ENCODE peak calls at places on chromosomes 7 and 10, in four cellular contexts. G is K562, C is HepG2, B is GM12878. V is an unnamed sample.

GRCh38 chr7:121069346-121070100 is 81.0 kb downstream of the CPED1 start:
- DNase-seq in C (no peak), G (peak; percentile 71), B (no peak), V (no peak)

GRCh38 chr7:72462311-72462710 is 50.2 kb upstream of the CALN1 start:
- DNase-seq in C (no peak), B (no peak), G (no peak), V (no peak)

GRCh38 chr7:128168667-128169210 is 72.3 kb upstream of the LEP start:
- DNase-seq in B (no peak), G (peak; percentile 61), C (no peak), V (peak; percentile 95)

GRCh38 chr7:75950111-75950681 is 35.2 kb downstream of the POR start:
- DNase-seq in G (no peak), B (no peak), C (no peak), V (no peak)

GRCh38 chr10:43314626-43315025 is 47.8 kb upstream of the RASGEF1A start:
- DNase-seq in B (no peak), C (no peak), G (no peak), V (no peak)

GRCh38 chr10:66167816-66168215 is 758.0 kb upstream of the LRRTM3 start:
- DNase-seq in B (no peak), G (no peak), C (no peak), V (no peak)

GRCh38 chr7:20197837-20198236 is 19.3 kb downstream of the MACC1 start:
- DNase-seq in B (no peak), G (no peak), C (no peak), V (peak; percentile 41)

GRCh38 chr7:116122972-116123595 is 87.3 kb upstream of the TES start:
- DNase-seq in C (peak; percentile 20), B (no peak), G (peak; percentile 40), V (no peak)

GRCh38 chr7:136452948-136453347 is 415.5 kb upstream of the CHRM2 start:
- DNase-seq in B (no peak), C (no peak), G (no peak), V (no peak)

GRCh38 chr10:24208661-24209420 is at the start of gene KIAA1217:
- DNase-seq in B (no peak), C (peak; percentile 76), G (no peak), V (peak; percentile 44)

GRCh38 chr10:51010977-51011376 is 63.3 kb upstream of the PRKG1 start:
- DNase-seq in B (peak; percentile 8), C (peak; percentile 27), G (peak; percentile 62), V (no peak)

GRCh38 chr7:94266278-94266677 is 128.4 kb upstream of the COL1A2 start:
- DNase-seq in C (no peak), B (no peak), G (no peak), V (no peak)

GRCh38 chr10:78507761-78508160 is 474.1 kb downstream of the RPS24 start:
- DNase-seq in G (no peak), C (no peak), B (no peak), V (no peak)

GRCh38 chr7:374706-375490 is 84.9 kb downstream of the FOXL3 start:
- DNase-seq in B (no peak), C (no peak), G (no peak), V (peak; percentile 8)

GRCh38 chr10:72030762-72031543 is 57.4 kb downstream of the SPOCK2 start:
- DNase-seq in C (peak; percentile 97), B (no peak), G (no peak), V (no peak)

GRCh38 chr10:71232089-71232998 is 20.0 kb downstream of the UNC5B start:
- DNase-seq in B (no peak), G (no peak), C (no peak), V (no peak)

DNA sequence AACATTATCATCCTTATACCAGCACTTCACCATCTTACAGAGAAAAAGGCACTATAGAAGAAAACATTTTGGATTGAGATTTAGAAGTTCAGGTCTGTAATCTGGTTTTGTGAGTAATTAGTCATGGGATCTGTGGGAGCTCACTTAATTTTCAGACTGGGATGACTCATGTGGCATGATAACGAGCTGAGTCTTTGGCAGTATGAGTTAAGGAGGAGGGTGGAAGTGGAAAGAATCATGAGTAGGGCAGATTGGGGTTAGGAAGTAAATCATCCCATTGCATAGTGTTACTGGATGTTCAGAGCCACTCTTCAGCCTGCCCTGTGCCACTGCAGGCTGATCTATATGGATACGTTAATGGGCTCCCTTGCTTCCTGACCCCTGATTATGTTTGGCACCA is 64.9 kb downstream of the ZNF92 start:
- DNase-seq in G (peak; percentile 39), C (no peak), B (no peak), V (no peak)
- TF ChIP-seq CREM in G (no peak), C (no peak), B (no peak), V (no peak)

DNA sequence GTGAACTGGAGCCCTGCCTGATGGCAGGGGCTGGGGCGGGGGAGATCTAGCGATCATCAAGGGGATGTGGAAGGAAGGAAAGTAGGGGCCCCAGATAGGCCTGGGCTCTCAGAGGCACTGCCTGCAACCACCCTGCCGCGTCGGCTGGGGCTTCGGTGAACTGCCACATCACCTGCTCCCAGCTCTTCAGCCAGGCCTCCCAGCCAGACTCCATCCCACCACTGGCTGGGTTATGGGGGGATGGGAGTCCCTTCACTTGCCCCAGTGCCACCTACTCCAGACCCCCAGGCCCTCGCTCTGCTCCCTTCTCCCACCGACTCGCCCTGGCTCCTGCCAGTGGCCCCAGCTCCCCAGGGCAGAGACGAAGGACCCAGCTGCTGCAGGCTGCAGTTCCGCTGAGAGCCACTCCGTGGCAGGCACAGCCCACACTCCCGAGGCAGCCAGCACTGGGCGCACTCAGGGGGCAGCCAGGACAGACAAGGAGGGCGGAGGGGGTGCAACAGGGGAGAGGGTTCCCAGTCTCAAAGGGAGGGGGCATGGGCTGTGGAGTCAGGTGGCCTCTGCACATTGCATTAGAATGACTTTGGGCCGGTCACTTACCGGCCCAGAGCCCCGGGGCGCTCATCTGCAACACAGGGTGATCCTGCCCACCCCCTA is 15.2 kb downstream of the KCNH2 start:
- DNase-seq in G (peak; percentile 90), C (peak; percentile 18), B (no peak), V (peak; percentile 83)
- TF ChIP-seq CREM in G (no peak), C (no peak), B (no peak), V (no peak)

DNA sequence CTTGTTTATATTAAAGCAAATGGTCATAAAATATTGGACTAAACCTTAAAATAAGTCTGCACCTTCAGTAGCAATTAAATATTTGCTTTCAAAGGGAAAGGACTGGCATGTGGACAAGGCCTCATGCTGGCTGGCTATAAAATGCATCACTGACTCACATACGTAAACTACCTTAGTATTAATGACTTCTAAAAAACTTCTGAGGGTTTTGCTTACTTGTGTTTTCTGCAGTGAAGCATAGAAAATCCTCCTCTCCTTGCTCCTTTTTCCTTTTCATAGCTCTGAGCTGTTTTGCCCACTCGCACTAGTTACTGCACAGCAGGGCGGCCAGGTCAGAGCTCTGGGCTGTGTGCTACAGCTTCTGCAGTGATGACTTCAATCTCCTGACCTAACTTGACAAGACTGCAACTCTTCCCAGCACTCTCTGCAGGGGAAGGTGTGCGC is 82.3 kb downstream of the CUL2 start:
- DNase-seq in G (no peak), B (no peak), C (no peak), V (no peak)
- TF ChIP-seq CREM in G (no peak), B (no peak), C (no peak), V (no peak)

GRCh38 chr7:157545681-157546060 is 208.9 kb downstream of the DNAJB6 start:
- DNase-seq in C (no peak), B (no peak), G (no peak), V (no peak)
- TF ChIP-seq CREM in C (no peak), B (no peak), G (no peak), V (no peak)

DNA sequence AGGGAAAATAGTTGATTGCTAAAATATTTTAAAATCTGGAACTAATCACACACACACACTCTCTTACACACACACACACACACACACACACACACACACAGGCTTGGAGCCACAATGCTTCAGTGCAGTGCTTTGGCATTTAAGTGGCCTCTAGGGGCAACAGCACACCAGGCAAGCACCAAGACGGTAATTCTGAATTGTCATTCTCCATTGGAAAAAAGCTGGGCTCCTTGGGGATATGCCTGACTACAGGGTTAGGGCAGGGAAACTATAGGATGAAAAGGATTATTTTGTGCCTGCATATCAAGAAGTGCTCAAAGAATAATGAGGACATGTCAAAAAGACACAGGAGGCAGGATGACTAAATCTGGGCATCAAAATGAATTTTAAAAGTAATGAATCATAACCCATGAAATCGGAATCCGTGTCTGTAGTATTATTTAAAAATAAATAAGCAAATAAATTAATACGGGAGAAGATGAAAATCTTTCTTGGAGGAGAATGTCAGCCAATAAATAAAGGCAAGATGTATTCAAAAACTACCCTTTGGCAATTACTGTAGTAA is 30.4 kb upstream of the DDC start:
- DNase-seq in B (no peak), C (peak; percentile 35), G (peak; percentile 12), V (no peak)
- TF ChIP-seq CREM in B (no peak), C (no peak), G (no peak), V (no peak)

DNA sequence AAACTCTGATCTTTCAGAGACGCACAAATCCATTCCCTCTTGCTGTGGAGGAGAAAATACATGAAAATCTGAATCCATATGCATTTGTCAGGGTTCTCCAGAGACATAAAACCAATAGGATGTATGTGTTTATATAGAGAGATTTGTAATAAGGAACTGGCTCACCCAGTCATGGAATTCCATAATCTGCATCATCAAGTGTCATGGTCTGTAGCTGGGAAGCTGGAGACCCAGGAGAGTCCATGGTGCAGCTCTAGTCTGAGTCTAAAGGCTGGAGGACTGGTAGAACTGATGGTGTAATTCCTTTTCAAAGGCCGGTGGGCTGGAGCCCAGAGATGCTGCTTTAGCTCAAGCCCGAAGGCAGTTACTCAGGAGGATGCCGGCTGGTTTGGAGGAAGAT is 134.0 kb downstream of the TCF7L2 start:
- DNase-seq in G (no peak), B (no peak), C (no peak), V (no peak)
- TF ChIP-seq CREM in G (no peak), B (no peak), C (no peak), V (no peak)